ENCODE peak calls at places on chromosomes 5 and 9, in nine cellular contexts. G is EL; Q is fibroblast of lung; K is HT1080; O is COR-L47; V is OCI-M1; Z is stimulated activated CD4-positive, alpha-beta T cell treated with anti-CD3 and anti-CD28 coated beads, Interleukin-15, amount 100 ng/mL, for 1 hour; S is iPS DF 19.7; H is NCI-H774. P is an unnamed sample.

GRCh38 chr5:105877592-105877991 is 1793.1 kb downstream of the EFNA5 start:
- DNase-seq in K (no peak), V (peak), O (no peak), Q (no peak), Z (no peak), G (no peak), H (no peak), S (no peak), P (no peak)

GRCh38 chr5:148972958-148973357 is 89.9 kb downstream of the SH3TC2 start:
- DNase-seq in Q (peak), H (no peak), K (peak), Z (no peak), S (no peak), V (no peak), O (no peak), G (peak), P (no peak)

GRCh38 chr9:130305381-130305780 is 39.8 kb downstream of the HMCN2 start:
- DNase-seq in H (no peak), Q (peak), Z (no peak), O (no peak), S (no peak), K (no peak), V (no peak), G (no peak), P (no peak)

GRCh38 chr5:56615750-56616149 is 199.6 kb upstream of the MAP3K1 start:
- DNase-seq in O (no peak), V (no peak), G (no peak), Q (no peak), H (no peak), S (no peak), K (no peak), Z (no peak), P (no peak)

GRCh38 chr5:172683696-172684464 is 42.8 kb downstream of the NEURL1B start:
- DNase-seq in G (no peak), Q (no peak), O (no peak), H (no peak), K (no peak), S (no peak), Z (peak), V (no peak), P (peak)

GRCh38 chr5:157574456-157575095 is 999 bp downstream of the ADAM19 start:
- DNase-seq in Z (no peak), O (no peak), K (no peak), V (no peak), Q (no peak), S (no peak), H (no peak), G (peak), P (no peak)

GRCh38 chr5:132013006-132013689 is 1.7 kb upstream of the ACSL6 start:
- DNase-seq in V (no peak), Z (no peak), Q (no peak), O (no peak), K (no peak), S (no peak), G (no peak), H (no peak), P (no peak)

GRCh38 chr5:59674763-59675162 is 218.8 kb downstream of the PDE4D start:
- DNase-seq in K (no peak), Z (no peak), G (no peak), O (no peak), H (no peak), Q (no peak), S (no peak), V (no peak), P (no peak)

GRCh38 chr5:55766408-55766807 is 28.5 kb downstream of the DDX4 start:
- DNase-seq in S (no peak), Z (no peak), H (no peak), K (no peak), V (no peak), Q (no peak), O (no peak), G (no peak), P (no peak)

GRCh38 chr9:77697238-77697984 is 49.3 kb upstream of the GNA14 start:
- DNase-seq in V (no peak), S (no peak), O (no peak), Z (no peak), K (no peak), G (no peak), Q (no peak), H (no peak), P (no peak)

P was measured in T-helper 2 cell treated with Interferon-gamma antibody and Interleukin-4, amounts not matched to agents 5 μg/mL and 100 μg/mL, for 36 hours.